ENCODE peak calls at places on chromosomes 12 and 14, in six cellular contexts. T is H1, F is ovary, J is transverse colon, E is stomach, O is suprapubic skin. R is an unnamed sample.

GRCh38 chr14:51792819-51793218 is 67.6 kb upstream of the GNG2 start:
- DNase-seq in T (no peak), F (no peak), J (no peak), E (no peak), O (no peak), R (no peak)

GRCh38 chr12:24760162-24760561 is 188.7 kb downstream of the BCAT1 start:
- DNase-seq in T (no peak), F (no peak), J (no peak), E (no peak), O (no peak), R (no peak)

GRCh38 chr12:22312336-22312735 is 22.2 kb downstream of the ST8SIA1 start:
- DNase-seq in T (no peak), F (no peak), J (no peak), E (no peak), O (peak), R (peak)

GRCh38 chr12:64883264-64884163 is 59.1 kb downstream of the TBC1D30 start:
- DNase-seq in T (no peak), F (no peak), J (no peak), E (no peak), O (no peak), R (no peak)

GRCh38 chr14:94267352-94267751 is 25.7 kb downstream of the SERPINA10 start:
- DNase-seq in T (no peak), F (no peak), J (no peak), E (no peak), O (no peak), R (no peak)

GRCh38 chr14:74401504-74402241 is 24.3 kb downstream of the SYNDIG1L start:
- DNase-seq in T (peak), F (no peak), J (peak), E (peak), O (no peak), R (peak)

GRCh38 chr12:50569876-50570275 is 65.1 kb downstream of the DIP2B start:
- DNase-seq in T (no peak), F (no peak), J (no peak), E (no peak), O (no peak), R (no peak)

GRCh38 chr12:108701779-108702435 is 29.4 kb downstream of the CORO1C start:
- DNase-seq in T (no peak), F (no peak), J (no peak), E (no peak), O (no peak), R (no peak)

GRCh38 chr14:64217747-64218146 is 76.4 kb downstream of the ESR2 start:
- DNase-seq in T (no peak), F (no peak), J (no peak), E (no peak), O (no peak), R (no peak)

GRCh38 chr14:68978550-68978911 is 571 bp downstream of the ACTN1 start:
- DNase-seq in T (peak), F (peak), J (peak), E (peak), O (peak), R (peak)
- TF ChIP-seq POLR2A in T (no peak), F (peak), J (no peak), E (no peak), O (no peak), R (no peak)

GRCh38 chr14:100698719-100699448 is 27.8 kb upstream of the DLK1 start:
- DNase-seq in T (no peak), F (no peak), J (no peak), E (no peak), O (no peak), R (no peak)
- TF ChIP-seq EP300 in T (no peak), F (no peak), J (no peak), E (no peak), O (no peak), R (no peak)

GRCh38 chr14:77040059-77040308 is 11.5 kb upstream of the IRF2BPL start:
- DNase-seq in T (no peak), F (no peak), J (no peak), E (no peak), O (no peak), R (no peak)

GRCh38 chr14:77039285-77040058 is 11.0 kb upstream of the IRF2BPL start:
- DNase-seq in T (no peak), F (no peak), J (peak), E (no peak), O (no peak), R (peak)

GRCh38 chr14:77040995-77041744 is 12.7 kb upstream of the IRF2BPL start:
- DNase-seq in T (no peak), F (no peak), J (peak), E (no peak), O (no peak), R (no peak)

GRCh38 chr14:77041837-77042557 is 13.5 kb upstream of the IRF2BPL start:
- DNase-seq in T (no peak), F (peak), J (peak), E (peak), O (no peak), R (peak)

GRCh38 chr14:77040309-77040994 is 11.9 kb upstream of the IRF2BPL start:
- DNase-seq in T (peak), F (peak), J (peak), E (peak), O (peak), R (peak)
- TF ChIP-seq POLR2A in T (no peak), F (no peak), J (no peak), E (no peak), O (no peak), R (no peak)

GRCh38 chr14:104047761-104048160 is 37.7 kb upstream of the ASPG start:
- DNase-seq in T (no peak), F (no peak), J (no peak), E (no peak), O (no peak), R (no peak)

GRCh38 chr14:104051092-104051813 is 34.2 kb upstream of the ASPG start:
- DNase-seq in T (no peak), F (no peak), J (no peak), E (no peak), O (no peak), R (no peak)

GRCh38 chr14:104049576-104050240 is 35.8 kb upstream of the ASPG start:
- DNase-seq in T (no peak), F (no peak), J (no peak), E (no peak), O (no peak), R (no peak)

GRCh38 chr14:104044016-104044415 is 41.5 kb upstream of the ASPG start:
- DNase-seq in T (no peak), F (no peak), J (no peak), E (no peak), O (no peak), R (no peak)

GRCh38 chr14:104048758-104049496 is 36.6 kb upstream of the ASPG start:
- DNase-seq in T (no peak), F (no peak), J (no peak), E (no peak), O (no peak), R (no peak)
- TF ChIP-seq EP300 in T (no peak), F (no peak), J (no peak), E (no peak), O (no peak), R (no peak)

DNA sequence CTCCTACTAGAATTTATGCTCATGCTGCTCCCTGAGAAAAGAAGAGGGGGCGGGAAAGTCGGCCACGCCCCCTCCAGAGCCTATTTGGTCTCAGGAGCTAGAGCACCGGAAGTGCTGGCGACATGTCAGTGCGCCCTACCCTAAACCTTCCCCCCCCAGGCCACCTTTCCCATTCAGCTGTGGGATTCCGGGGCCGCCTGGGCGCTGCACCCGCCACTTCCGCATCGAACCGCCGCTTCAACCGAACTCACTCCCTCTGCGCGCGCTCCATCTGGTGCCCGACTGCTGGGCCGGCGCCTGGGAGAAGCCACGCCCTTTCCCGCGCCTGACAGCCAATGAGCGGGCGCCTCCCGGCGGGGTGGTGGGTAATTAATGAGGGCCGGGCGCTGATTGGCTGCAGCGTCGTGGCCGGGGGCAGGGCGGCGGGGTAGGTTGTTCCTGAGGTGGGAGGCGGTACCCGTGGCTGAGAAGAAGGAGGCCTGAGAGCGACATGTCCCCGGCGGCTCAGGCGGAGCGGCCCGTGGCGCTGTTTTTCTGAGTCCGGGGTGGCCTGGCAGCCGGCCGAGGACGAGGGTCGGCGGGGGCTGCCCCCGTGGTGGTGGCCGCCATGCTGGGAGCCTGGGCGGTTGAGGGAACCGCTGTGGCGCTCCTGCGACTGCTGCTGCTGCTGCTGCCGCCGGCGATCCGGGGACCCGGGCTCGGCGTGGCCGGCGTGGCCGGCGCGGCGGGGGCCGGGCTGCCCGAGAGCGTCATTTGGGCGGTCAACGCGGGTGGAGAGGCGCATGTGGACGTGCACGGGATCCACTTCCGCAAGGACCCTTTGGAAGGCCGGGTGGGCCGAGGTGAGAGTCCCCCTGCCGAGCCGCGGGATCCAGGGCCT is at the start of gene MLEC:
- DNase-seq in T (peak), F (peak), J (peak), E (peak), O (peak), R (peak)
- TF ChIP-seq POLR2A in T (peak), F (peak), J (peak), E (no peak), O (peak), R (peak)

R was measured in tibial nerve.